ENCODE peak calls at places on chromosomes 16 and 17, in nine cellular contexts. One of them, this sample, is unnamed. For H3K36me3, the result is how much of the 10 kb centered on the place peaks cover.

GRCh38 chr16:29676989-29677388 is 2.0 kb upstream of the QPRT start:
- DNase-seq in psoas muscle: no peak
- DNase-seq in thoracic aorta: no peak
- DNase-seq in heart left ventricle: no peak
- DNase-seq in iPS DF 6.9: no peak
- DNase-seq in ovary: no peak
- DNase-seq in colonic mucosa: no peak
- DNase-seq in IMR-90: no peak
- DNase-seq in heart right ventricle: no peak
- DNase-seq in this sample: no peak

GRCh38 chr16:75996491-75996890 is 270.2 kb upstream of the CPHXL start:
- DNase-seq in ovary: no peak
- DNase-seq in iPS DF 6.9: no peak
- DNase-seq in psoas muscle: no peak
- DNase-seq in colonic mucosa: no peak
- DNase-seq in heart left ventricle: no peak
- DNase-seq in IMR-90: no peak
- DNase-seq in thoracic aorta: no peak
- DNase-seq in heart right ventricle: no peak
- DNase-seq in this sample: no peak

GRCh38 chr16:53209489-53209888 is 154.7 kb downstream of the CHD9 start:
- DNase-seq in thoracic aorta: no peak
- DNase-seq in heart right ventricle: no peak
- DNase-seq in ovary: no peak
- DNase-seq in heart left ventricle: no peak
- DNase-seq in iPS DF 6.9: no peak
- DNase-seq in IMR-90: no peak
- DNase-seq in psoas muscle: no peak
- DNase-seq in colonic mucosa: no peak
- DNase-seq in this sample: no peak

GRCh38 chr16:64412578-64413280 is 709.1 kb downstream of the CDH11 start:
- DNase-seq in iPS DF 6.9: no peak
- DNase-seq in psoas muscle: no peak
- DNase-seq in ovary: no peak
- DNase-seq in thoracic aorta: peak
- DNase-seq in heart left ventricle: no peak
- DNase-seq in IMR-90: peak
- DNase-seq in heart right ventricle: no peak
- DNase-seq in colonic mucosa: no peak
- DNase-seq in this sample: no peak

GRCh38 chr17:40552806-40553693 is 12.2 kb downstream of the CCR7 start:
- DNase-seq in colonic mucosa: peak
- DNase-seq in thoracic aorta: no peak
- DNase-seq in psoas muscle: peak
- DNase-seq in heart right ventricle: no peak
- DNase-seq in ovary: no peak
- DNase-seq in IMR-90: no peak
- DNase-seq in iPS DF 6.9: no peak
- DNase-seq in heart left ventricle: no peak
- DNase-seq in this sample: no peak

GRCh38 chr17:39605492-39606433 is 2.0 kb downstream of the NEUROD2 start:
- DNase-seq in heart right ventricle: no peak
- DNase-seq in IMR-90: no peak
- DNase-seq in ovary: no peak
- DNase-seq in iPS DF 6.9: no peak
- DNase-seq in psoas muscle: no peak
- DNase-seq in colonic mucosa: no peak
- DNase-seq in heart left ventricle: no peak
- DNase-seq in thoracic aorta: no peak
- DNase-seq in this sample: no peak

GRCh38 chr16:29775742-29776408 is 2.2 kb upstream of the ZG16 start:
- DNase-seq in heart right ventricle: no peak
- DNase-seq in psoas muscle: no peak
- DNase-seq in thoracic aorta: no peak
- DNase-seq in iPS DF 6.9: no peak
- DNase-seq in ovary: peak
- DNase-seq in colonic mucosa: no peak
- DNase-seq in heart left ventricle: no peak
- DNase-seq in IMR-90: peak
- DNase-seq in this sample: no peak

GRCh38 chr16:59701987-59702386 is 967.9 kb upstream of the GOT2 start:
- DNase-seq in colonic mucosa: no peak
- DNase-seq in psoas muscle: no peak
- DNase-seq in iPS DF 6.9: no peak
- DNase-seq in thoracic aorta: no peak
- DNase-seq in ovary: no peak
- DNase-seq in heart left ventricle: no peak
- DNase-seq in heart right ventricle: no peak
- DNase-seq in IMR-90: no peak
- DNase-seq in this sample: no peak

GRCh38 chr16:87465306-87465705 is 27.5 kb downstream of the ZCCHC14 start:
- DNase-seq in thoracic aorta: peak
- DNase-seq in IMR-90: peak
- DNase-seq in iPS DF 6.9: no peak
- DNase-seq in heart right ventricle: peak
- DNase-seq in psoas muscle: peak
- DNase-seq in heart left ventricle: no peak
- DNase-seq in colonic mucosa: peak
- DNase-seq in ovary: peak
- DNase-seq in this sample: peak

GRCh38 chr17:6082335-6082734 is 12.2 kb downstream of the WSCD1 start:
- DNase-seq in ovary: no peak
- DNase-seq in heart left ventricle: no peak
- DNase-seq in colonic mucosa: no peak
- DNase-seq in psoas muscle: no peak
- DNase-seq in heart right ventricle: no peak
- DNase-seq in iPS DF 6.9: no peak
- DNase-seq in IMR-90: no peak
- DNase-seq in thoracic aorta: no peak
- DNase-seq in this sample: no peak

GRCh38 chr16:49458221-49458620 is 84.6 kb downstream of the C16orf78 start:
- DNase-seq in thoracic aorta: no peak
- DNase-seq in ovary: peak
- DNase-seq in colonic mucosa: peak
- DNase-seq in psoas muscle: peak
- DNase-seq in IMR-90: no peak
- DNase-seq in heart left ventricle: no peak
- DNase-seq in iPS DF 6.9: no peak
- DNase-seq in heart right ventricle: no peak
- DNase-seq in this sample: no peak

GRCh38 chr17:48997827-48998556 is 807 bp downstream of the IGF2BP1 start:
- DNase-seq in heart left ventricle: no peak
- DNase-seq in psoas muscle: no peak
- DNase-seq in colonic mucosa: no peak
- DNase-seq in ovary: no peak
- DNase-seq in IMR-90: no peak
- DNase-seq in heart right ventricle: no peak
- DNase-seq in thoracic aorta: no peak
- DNase-seq in iPS DF 6.9: no peak
- DNase-seq in this sample: no peak

DNA sequence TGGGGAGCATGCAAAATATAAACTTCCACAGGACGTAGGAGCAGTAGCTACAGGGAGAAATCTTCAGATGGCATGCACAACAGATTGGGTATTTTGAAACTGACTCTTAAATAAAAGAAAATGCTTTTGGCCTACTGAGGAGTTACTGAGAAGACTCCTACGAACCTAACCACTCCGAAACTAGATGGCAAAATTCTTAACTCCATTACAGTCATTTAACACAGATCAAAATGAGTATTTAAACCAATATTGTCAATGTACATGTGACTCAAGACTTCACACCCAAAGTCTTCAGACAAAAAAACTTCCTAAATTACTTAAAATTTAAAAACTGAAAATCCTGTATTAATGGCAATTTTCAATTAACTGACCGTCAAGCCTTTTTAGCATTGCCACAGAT is 8.4 kb upstream of the TERB1 start:
- DNase-seq in ovary: no peak
- DNase-seq in psoas muscle: no peak
- DNase-seq in heart right ventricle: no peak
- DNase-seq in colonic mucosa: no peak
- DNase-seq in IMR-90: no peak
- DNase-seq in heart left ventricle: no peak
- DNase-seq in iPS DF 6.9: no peak
- DNase-seq in thoracic aorta: no peak
- DNase-seq in this sample: no peak
- H3K36me3 ChIP-seq in ovary: under half
- H3K36me3 ChIP-seq in psoas muscle: half or more
- H3K36me3 ChIP-seq in heart right ventricle: half or more
- H3K36me3 ChIP-seq in colonic mucosa: under half
- H3K36me3 ChIP-seq in IMR-90: under half
- H3K36me3 ChIP-seq in heart left ventricle: half or more
- H3K36me3 ChIP-seq in iPS DF 6.9: under half
- H3K36me3 ChIP-seq in thoracic aorta: half or more
- H3K36me3 ChIP-seq in this sample: half or more

GRCh38 chr16:24116371-24116770 is 139.8 kb upstream of the CACNG3 start:
- DNase-seq in ovary: no peak
- DNase-seq in iPS DF 6.9: no peak
- DNase-seq in heart right ventricle: peak
- DNase-seq in heart left ventricle: no peak
- DNase-seq in colonic mucosa: no peak
- DNase-seq in thoracic aorta: no peak
- DNase-seq in psoas muscle: no peak
- DNase-seq in IMR-90: no peak
- DNase-seq in this sample: no peak

GRCh38 chr16:24116989-24117388 is 139.1 kb upstream of the CACNG3 start:
- DNase-seq in iPS DF 6.9: no peak
- DNase-seq in colonic mucosa: no peak
- DNase-seq in psoas muscle: no peak
- DNase-seq in ovary: no peak
- DNase-seq in IMR-90: no peak
- DNase-seq in heart left ventricle: no peak
- DNase-seq in thoracic aorta: no peak
- DNase-seq in heart right ventricle: no peak
- DNase-seq in this sample: no peak

GRCh38 chr16:24119807-24120206 is 136.3 kb upstream of the CACNG3 start:
- DNase-seq in IMR-90: no peak
- DNase-seq in ovary: no peak
- DNase-seq in psoas muscle: no peak
- DNase-seq in thoracic aorta: no peak
- DNase-seq in heart left ventricle: no peak
- DNase-seq in iPS DF 6.9: no peak
- DNase-seq in heart right ventricle: no peak
- DNase-seq in colonic mucosa: no peak
- DNase-seq in this sample: no peak

GRCh38 chr16:24117680-24118079 is 138.5 kb upstream of the CACNG3 start:
- DNase-seq in thoracic aorta: no peak
- DNase-seq in IMR-90: no peak
- DNase-seq in iPS DF 6.9: no peak
- DNase-seq in heart left ventricle: no peak
- DNase-seq in colonic mucosa: no peak
- DNase-seq in ovary: no peak
- DNase-seq in heart right ventricle: no peak
- DNase-seq in psoas muscle: no peak
- DNase-seq in this sample: no peak

GRCh38 chr16:24118126-24118821 is 137.9 kb upstream of the CACNG3 start:
- DNase-seq in ovary: no peak
- DNase-seq in psoas muscle: no peak
- DNase-seq in thoracic aorta: no peak
- DNase-seq in heart right ventricle: peak
- DNase-seq in iPS DF 6.9: no peak
- DNase-seq in colonic mucosa: no peak
- DNase-seq in IMR-90: no peak
- DNase-seq in heart left ventricle: no peak
- DNase-seq in this sample: no peak
- H3K4me3 ChIP-seq in ovary: no peak
- H3K4me3 ChIP-seq in psoas muscle: no peak
- H3K4me3 ChIP-seq in thoracic aorta: no peak
- H3K4me3 ChIP-seq in heart right ventricle: no peak
- H3K4me3 ChIP-seq in iPS DF 6.9: no peak
- H3K4me3 ChIP-seq in colonic mucosa: no peak
- H3K4me3 ChIP-seq in IMR-90: no peak
- H3K4me3 ChIP-seq in heart left ventricle: no peak
- H3K4me3 ChIP-seq in this sample: no peak

DNA sequence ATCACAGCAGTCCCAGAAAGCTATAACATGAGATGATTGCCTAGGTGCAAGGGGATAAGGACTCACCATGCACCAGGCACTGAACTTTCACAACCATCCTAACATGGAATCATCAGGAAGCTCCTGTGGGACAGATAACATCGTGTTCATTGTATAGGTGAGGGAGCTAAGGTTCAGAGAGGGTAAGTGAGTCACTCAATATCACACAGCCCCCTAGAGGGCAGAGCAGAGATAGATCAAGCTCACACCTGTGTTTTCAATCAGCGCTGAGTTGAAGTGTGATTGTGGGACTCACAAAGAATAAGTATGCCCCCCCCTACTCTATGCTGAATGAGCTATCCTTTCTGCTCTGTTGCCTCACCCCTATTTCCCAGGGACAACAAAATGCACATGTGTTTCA is 377.7 kb upstream of the ERCC4 start:
- DNase-seq in heart right ventricle: no peak
- DNase-seq in psoas muscle: no peak
- DNase-seq in thoracic aorta: no peak
- DNase-seq in IMR-90: no peak
- DNase-seq in colonic mucosa: no peak
- DNase-seq in ovary: no peak
- DNase-seq in iPS DF 6.9: no peak
- DNase-seq in heart left ventricle: no peak
- DNase-seq in this sample: no peak
- H3K36me3 ChIP-seq in heart right ventricle: under half
- H3K36me3 ChIP-seq in psoas muscle: under half
- H3K36me3 ChIP-seq in thoracic aorta: under half
- H3K36me3 ChIP-seq in IMR-90: under half
- H3K36me3 ChIP-seq in colonic mucosa: under half
- H3K36me3 ChIP-seq in ovary: under half
- H3K36me3 ChIP-seq in iPS DF 6.9: under half
- H3K36me3 ChIP-seq in heart left ventricle: under half
- H3K36me3 ChIP-seq in this sample: under half

DNA sequence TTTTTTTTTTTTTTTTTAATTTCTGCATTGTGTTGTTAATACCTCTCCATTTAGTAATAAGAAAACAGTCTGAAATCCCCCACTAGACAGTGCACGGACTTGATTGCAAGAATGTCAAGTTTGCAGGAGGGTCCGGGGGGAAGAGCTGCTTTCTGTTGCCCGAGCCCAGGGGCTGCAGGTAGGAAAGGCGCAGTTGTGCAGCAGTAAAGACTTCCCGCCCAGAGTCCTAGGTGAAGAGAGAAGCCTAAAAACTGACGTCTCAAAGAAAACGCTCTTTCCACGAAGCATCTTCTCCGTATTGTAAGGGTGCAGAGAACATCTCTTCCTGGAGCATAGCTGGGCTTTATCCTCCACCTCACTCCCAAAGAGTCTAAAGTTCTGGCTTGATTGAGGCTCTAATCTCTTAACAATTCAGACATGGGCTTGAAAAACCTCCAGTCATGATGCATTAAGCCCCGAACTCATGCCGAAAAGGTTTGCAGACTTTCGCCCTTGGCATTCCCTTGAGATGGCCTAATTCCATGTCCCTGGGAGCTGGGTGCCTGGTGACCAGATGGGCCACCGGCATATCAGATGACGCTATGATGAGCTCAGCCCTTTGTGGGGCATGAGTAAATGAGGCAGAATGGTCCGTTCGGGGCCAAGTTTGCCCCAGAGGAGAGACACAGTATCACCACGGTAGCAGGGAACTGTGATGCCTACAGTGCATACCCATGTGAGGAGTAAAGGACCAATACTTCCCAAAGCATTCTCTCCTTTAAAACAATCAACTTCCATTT is 436.2 kb upstream of the ZFHX3 start:
- DNase-seq in iPS DF 6.9: no peak
- DNase-seq in colonic mucosa: no peak
- DNase-seq in ovary: no peak
- DNase-seq in psoas muscle: no peak
- DNase-seq in heart left ventricle: no peak
- DNase-seq in IMR-90: no peak
- DNase-seq in thoracic aorta: no peak
- DNase-seq in heart right ventricle: no peak
- DNase-seq in this sample: no peak
- H3K4me3 ChIP-seq in iPS DF 6.9: no peak
- H3K4me3 ChIP-seq in colonic mucosa: no peak
- H3K4me3 ChIP-seq in ovary: no peak
- H3K4me3 ChIP-seq in psoas muscle: no peak
- H3K4me3 ChIP-seq in heart left ventricle: no peak
- H3K4me3 ChIP-seq in IMR-90: no peak
- H3K4me3 ChIP-seq in thoracic aorta: no peak
- H3K4me3 ChIP-seq in heart right ventricle: no peak
- H3K4me3 ChIP-seq in this sample: no peak